ENCODE peak calls at places on chromosomes 5 and 9, in four cellular contexts. One of them, this sample, is unnamed.
A peak's percentile ranks its signal among the peaks of the same experiment; 100 is the strongest.

GRCh38 chr5:13985736-13986418 is 41.4 kb upstream of the DNAH5 start:
- DNase-seq in fibroblast of lung: peak; percentile 91
- DNase-seq in NCI-H460: peak; percentile 75
- DNase-seq in aorta: no peak
- DNase-seq in this sample: peak; percentile 62

GRCh38 chr5:112995764-112996618 is 19.4 kb downstream of the DCP2 start:
- DNase-seq in fibroblast of lung: peak; percentile 78
- DNase-seq in NCI-H460: peak; percentile 66
- DNase-seq in aorta: peak; percentile 82
- DNase-seq in this sample: peak; percentile 67

GRCh38 chr9:21031091-21031817 is at the start of gene HACD4:
- DNase-seq in fibroblast of lung: peak; percentile 49
- DNase-seq in NCI-H460: no peak
- DNase-seq in aorta: peak; percentile 85
- DNase-seq in this sample: peak; percentile 69

GRCh38 chr5:91024727-91025126 is 358.4 kb downstream of the ARRDC3 start:
- DNase-seq in fibroblast of lung: peak; percentile 92
- DNase-seq in NCI-H460: no peak
- DNase-seq in aorta: no peak
- DNase-seq in this sample: no peak

GRCh38 chr5:121870489-121870888 is 18.8 kb downstream of the FTMT start:
- DNase-seq in fibroblast of lung: peak; percentile 67
- DNase-seq in NCI-H460: peak; percentile 7
- DNase-seq in aorta: no peak
- DNase-seq in this sample: no peak

GRCh38 chr9:137987244-137988030 is 109.9 kb downstream of the CACNA1B start:
- DNase-seq in fibroblast of lung: no peak
- DNase-seq in NCI-H460: no peak
- DNase-seq in aorta: peak; percentile 30
- DNase-seq in this sample: no peak

GRCh38 chr5:142495561-142495960 is 170.7 kb upstream of the SPRY4 start:
- DNase-seq in fibroblast of lung: no peak
- DNase-seq in NCI-H460: no peak
- DNase-seq in aorta: no peak
- DNase-seq in this sample: no peak

GRCh38 chr9:91378695-91379127 is 17.0 kb upstream of the AUH start:
- DNase-seq in fibroblast of lung: peak; percentile 73
- DNase-seq in NCI-H460: no peak
- DNase-seq in aorta: no peak
- DNase-seq in this sample: no peak

GRCh38 chr5:114249838-114250237 is 112.0 kb upstream of the KCNN2 start:
- DNase-seq in fibroblast of lung: peak; percentile 79
- DNase-seq in NCI-H460: no peak
- DNase-seq in aorta: no peak
- DNase-seq in this sample: no peak

GRCh38 chr5:126919566-126919965 is 110.8 kb downstream of the MARCHF3 start:
- DNase-seq in fibroblast of lung: no peak
- DNase-seq in NCI-H460: no peak
- DNase-seq in aorta: no peak
- DNase-seq in this sample: peak; percentile 26

GRCh38 chr5:756171-756570 is 28.4 kb downstream of the ZDHHC11B start:
- DNase-seq in fibroblast of lung: no peak
- DNase-seq in NCI-H460: no peak
- DNase-seq in aorta: peak; percentile 82
- DNase-seq in this sample: no peak

GRCh38 chr9:72471096-72471495 is 50.3 kb upstream of the TMC1 start:
- DNase-seq in fibroblast of lung: no peak
- DNase-seq in NCI-H460: no peak
- DNase-seq in aorta: no peak
- DNase-seq in this sample: no peak

GRCh38 chr9:136602193-136602885 is 56.5 kb upstream of the NOTCH1 start:
- DNase-seq in fibroblast of lung: no peak
- DNase-seq in NCI-H460: no peak
- DNase-seq in aorta: no peak
- DNase-seq in this sample: no peak

This sample was measured in right lobe of liver.